ENCODE peak calls at places on chromosomes 1 and 21, in ten cellular contexts. R, F, N, A, P, V, X, E, Q and W are unnamed samples.

GRCh38 chr1:81230983-81231728 is 569.6 kb upstream of the ADGRL2 start:
- DNase-seq in A (no peak), P (no peak), V (no peak), X (no peak), Q (no peak), N (no peak), F (peak), E (no peak), R (no peak), W (no peak)

GRCh38 chr1:18384059-18384458 is 96.7 kb upstream of the KLHDC7A start:
- DNase-seq in P (no peak), R (no peak), Q (no peak), X (no peak), F (no peak), A (no peak), E (no peak), V (no peak), N (no peak), W (no peak)

GRCh38 chr1:89724369-89725015 is 91.6 kb downstream of the LRRC8C start:
- DNase-seq in E (no peak), X (no peak), R (peak), A (no peak), P (peak), Q (peak), V (no peak), F (peak), N (no peak), W (no peak)

GRCh38 chr1:206979379-206980043 is 9.3 kb upstream of the FCAMR start:
- DNase-seq in E (no peak), X (no peak), A (no peak), V (no peak), P (peak), N (no peak), F (peak), R (peak), Q (peak), W (no peak)

GRCh38 chr1:151371340-151371739 is 1.2 kb downstream of the SELENBP1 start:
- DNase-seq in Q (no peak), R (peak), X (peak), E (peak), V (no peak), A (peak), F (peak), P (no peak), N (peak), W (no peak)

GRCh38 chr1:156045070-156045469 is 8.5 kb downstream of the UBQLN4 start:
- DNase-seq in Q (no peak), V (no peak), R (no peak), E (no peak), N (no peak), P (no peak), A (no peak), F (no peak), X (no peak), W (no peak)

GRCh38 chr1:176374967-176375569 is 87.9 kb upstream of the PAPPA2 start:
- DNase-seq in Q (peak), E (peak), V (peak), P (peak), N (peak), F (peak), X (peak), R (peak), A (peak), W (peak)

GRCh38 chr1:228933753-228934152 is 198.5 kb downstream of the RHOU start:
- DNase-seq in F (no peak), R (no peak), A (peak), V (no peak), X (no peak), Q (no peak), N (no peak), P (no peak), E (no peak), W (no peak)

GRCh38 chr1:18923721-18924610 is 21.6 kb upstream of the ALDH4A1 start:
- DNase-seq in E (no peak), N (no peak), Q (no peak), P (no peak), A (no peak), R (no peak), V (no peak), X (no peak), F (peak), W (no peak)

GRCh38 chr1:84698151-84698651 is 7.9 kb upstream of the SSX2IP start:
- DNase-seq in A (no peak), Q (peak), R (peak), X (no peak), N (no peak), F (peak), P (no peak), E (no peak), V (no peak), W (peak)

GRCh38 chr1:38586993-38587646 is 272.5 kb downstream of the RRAGC start:
- DNase-seq in F (no peak), V (peak), A (peak), R (peak), X (no peak), Q (no peak), N (peak), E (no peak), P (peak), W (no peak)

GRCh38 chr1:165507570-165507969 is 36.2 kb upstream of the LRRC52 start:
- DNase-seq in Q (no peak), F (no peak), X (no peak), V (no peak), A (no peak), R (no peak), E (no peak), P (no peak), N (no peak), W (no peak)

GRCh38 chr1:162996261-162996660 is 72.9 kb upstream of the RGS4 start:
- DNase-seq in A (no peak), P (no peak), N (no peak), R (peak), Q (no peak), X (no peak), F (peak), E (no peak), V (no peak), W (no peak)

GRCh38 chr1:242827538-242827937 is 303.0 kb upstream of the PLD5 start:
- DNase-seq in F (no peak), V (no peak), Q (peak), N (no peak), X (no peak), R (no peak), P (no peak), A (no peak), E (no peak), W (no peak)

GRCh38 chr1:11650331-11650991 is 3.8 kb downstream of the FBXO2 start:
- DNase-seq in A (peak), X (peak), E (peak), F (peak), V (peak), P (peak), Q (peak), R (peak), N (peak), W (no peak)

GRCh38 chr1:3363756-3364155 is 90.7 kb upstream of the ARHGEF16 start:
- DNase-seq in R (no peak), F (no peak), X (no peak), V (no peak), N (no peak), Q (no peak), P (no peak), A (no peak), E (no peak), W (no peak)

GRCh38 chr1:245310605-245311531 is 156.1 kb downstream of the KIF26B start:
- DNase-seq in P (peak), E (no peak), V (peak), X (no peak), Q (no peak), F (no peak), R (peak), N (no peak), A (no peak), W (peak)

GRCh38 chr1:30612666-30613065 is 110.7 kb downstream of the MATN1 start:
- DNase-seq in F (no peak), P (no peak), R (no peak), V (no peak), N (no peak), X (no peak), E (no peak), A (no peak), Q (no peak), W (no peak)

GRCh38 chr1:225827076-225827475 is 17.2 kb downstream of the EPHX1 start:
- DNase-seq in E (no peak), N (no peak), V (no peak), Q (no peak), F (no peak), X (no peak), R (no peak), A (no peak), P (no peak), W (no peak)

GRCh38 chr1:87334351-87335174 is 5.9 kb downstream of the LMO4 start:
- DNase-seq in Q (peak), F (peak), R (peak), V (peak), X (no peak), A (peak), E (peak), N (no peak), P (peak), W (no peak)

GRCh38 chr1:36134805-36135339 is 9.8 kb upstream of the COL8A2 start:
- DNase-seq in V (peak), A (peak), R (peak), P (peak), E (no peak), F (peak), Q (peak), N (peak), X (peak), W (no peak)

DNA sequence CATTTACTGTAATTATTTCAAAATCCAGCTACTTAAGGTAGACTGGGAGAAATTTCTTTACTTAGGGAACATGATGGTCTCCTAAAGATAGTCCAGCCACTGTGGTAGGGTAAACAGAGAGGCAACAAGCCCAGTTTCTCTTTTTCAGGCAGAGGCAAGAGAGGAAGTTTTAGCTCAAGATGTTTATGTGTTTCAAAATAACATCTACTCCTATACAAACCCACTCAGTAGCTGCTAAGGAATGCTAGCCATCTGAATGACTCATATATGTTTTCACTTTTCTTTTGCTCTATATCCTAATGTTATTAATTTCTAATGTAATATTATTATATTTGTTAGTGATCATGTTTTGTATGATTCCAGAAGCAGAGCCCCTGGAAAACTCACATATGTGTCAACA is 856.6 kb downstream of the PLA2G4A start:
- DNase-seq in P (no peak), R (peak), N (no peak), Q (peak), E (no peak), X (no peak), F (peak), V (no peak), A (no peak), W (peak)
- H3K4me3 ChIP-seq in P (no peak), R (no peak), N (no peak), Q (no peak), E (no peak), X (no peak), F (no peak), V (no peak), A (no peak), W (no peak)

GRCh38 chr1:41650176-41650519 is 165.7 kb upstream of the EDN2 start:
- DNase-seq in N (peak), P (no peak), R (peak), X (no peak), A (no peak), Q (no peak), V (no peak), F (no peak), E (peak), W (no peak)

GRCh38 chr1:41647202-41648135 is 163.0 kb upstream of the EDN2 start:
- DNase-seq in A (no peak), E (no peak), P (no peak), N (no peak), V (no peak), X (no peak), R (no peak), Q (no peak), F (no peak), W (no peak)

GRCh38 chr1:41648844-41649243 is 164.4 kb upstream of the EDN2 start:
- DNase-seq in P (no peak), Q (no peak), A (no peak), E (no peak), X (no peak), R (no peak), V (no peak), N (no peak), F (no peak), W (no peak)

GRCh38 chr1:41648230-41648629 is 163.7 kb upstream of the EDN2 start:
- DNase-seq in V (no peak), F (no peak), R (no peak), Q (no peak), X (no peak), A (no peak), N (no peak), P (no peak), E (no peak), W (no peak)

GRCh38 chr1:41649445-41650175 is 165.1 kb upstream of the EDN2 start:
- DNase-seq in A (no peak), F (no peak), Q (no peak), E (peak), P (no peak), R (no peak), X (no peak), V (no peak), N (no peak), W (no peak)
- H3K4me3 ChIP-seq in A (no peak), F (no peak), Q (no peak), E (no peak), P (no peak), R (no peak), X (no peak), V (no peak), N (no peak), W (no peak)

GRCh38 chr1:230643887-230644286 is 1.6 kb downstream of the COG2 start:
- DNase-seq in Q (peak), P (peak), E (no peak), F (peak), R (peak), V (no peak), X (no peak), N (no peak), A (no peak), W (no peak)
- H3K4me3 ChIP-seq in Q (no peak), P (peak), E (peak), F (no peak), R (no peak), V (peak), X (peak), N (peak), A (peak), W (no peak)

GRCh38 chr1:204479387-204480136 is 15.0 kb downstream of the PIK3C2B start:
- DNase-seq in Q (no peak), P (no peak), R (no peak), V (no peak), E (no peak), N (no peak), A (peak), F (no peak), X (no peak), W (no peak)
- H3K4me3 ChIP-seq in Q (no peak), P (peak), R (no peak), V (no peak), E (no peak), N (no peak), A (no peak), F (no peak), X (no peak), W (no peak)

GRCh38 chr21:45957986-45958610 is 23.5 kb upstream of the COL6A1 start:
- DNase-seq in N (no peak), P (no peak), F (peak), E (peak), V (no peak), Q (no peak), R (peak), X (no peak), A (no peak), W (peak)
- H3K4me3 ChIP-seq in N (no peak), P (no peak), F (no peak), E (no peak), V (no peak), Q (no peak), R (no peak), X (peak), A (no peak), W (no peak)

GRCh38 chr1:198122693-198123092 is 34.1 kb upstream of the NEK7 start:
- DNase-seq in N (no peak), A (no peak), V (no peak), E (no peak), F (peak), P (no peak), Q (peak), X (no peak), R (peak), W (no peak)

GRCh38 chr1:198125995-198126758 is 30.6 kb upstream of the NEK7 start:
- DNase-seq in V (no peak), X (no peak), R (peak), P (no peak), N (no peak), Q (peak), E (no peak), F (peak), A (no peak), W (peak)

GRCh38 chr1:198123146-198123545 is 33.7 kb upstream of the NEK7 start:
- DNase-seq in R (peak), E (no peak), F (peak), A (no peak), Q (peak), X (no peak), P (no peak), N (no peak), V (no peak), W (peak)

GRCh38 chr1:198121058-198121829 is 35.6 kb upstream of the NEK7 start:
- DNase-seq in P (no peak), N (no peak), X (no peak), V (no peak), F (peak), R (peak), Q (peak), E (no peak), A (no peak), W (peak)

DNA sequence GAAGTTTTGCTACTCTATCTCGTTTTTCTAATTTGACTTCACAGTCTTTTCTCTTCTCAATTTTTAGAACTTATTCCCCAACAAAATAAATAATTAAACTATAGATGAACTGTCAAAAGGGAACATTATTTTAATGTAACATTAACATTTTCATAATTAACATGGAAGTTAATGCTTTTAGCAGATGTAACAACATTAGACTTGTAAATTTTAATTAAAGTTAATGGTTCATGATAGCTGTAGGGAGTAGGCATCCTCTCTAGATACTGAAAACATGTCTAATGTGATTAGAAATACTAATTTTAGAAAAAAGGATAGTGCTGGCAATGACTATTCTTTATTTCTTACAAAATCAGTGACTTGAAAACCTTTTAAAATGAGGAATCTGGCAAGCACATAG is 32.1 kb upstream of the NEK7 start:
- DNase-seq in R (no peak), F (no peak), X (no peak), N (no peak), V (no peak), A (no peak), P (no peak), Q (no peak), E (no peak), W (no peak)
- H3K4me3 ChIP-seq in R (no peak), F (no peak), X (no peak), N (no peak), V (no peak), A (no peak), P (no peak), Q (no peak), E (no peak), W (no peak)

GRCh38 chr21:36297555-36297937 is 22.5 kb upstream of the MORC3 start:
- DNase-seq in F (no peak), R (no peak), X (no peak), A (no peak), V (no peak), Q (no peak), P (no peak), N (no peak), E (no peak), W (no peak)
- H3K4me3 ChIP-seq in F (no peak), R (no peak), X (peak), A (peak), V (no peak), Q (no peak), P (peak), N (no peak), E (peak), W (no peak)